ENCODE peak calls at places on chromosomes 5 and 9, in eight cellular contexts. One of them, this sample, is unnamed.

GRCh38 chr5:6556802-6557102 is 76.1 kb downstream of the NSUN2 start:
- DNase-seq in activated CD8-positive, alpha-beta memory T cell treated with anti-CD3 and anti-CD28 coated beads, Interleukin-2, amount 50 U/mL, for 48 hours: peak
- DNase-seq in neuronal stem cell: no peak
- DNase-seq in RPMI8226: no peak
- DNase-seq in suprapubic skin: no peak
- DNase-seq in T-cell: no peak
- DNase-seq in HCT116: no peak
- DNase-seq in iris pigment epithelial cell: no peak
- DNase-seq in this sample: no peak

GRCh38 chr5:115465416-115465815 is 79.2 kb downstream of the FEM1C start:
- DNase-seq in suprapubic skin: no peak
- DNase-seq in T-cell: no peak
- DNase-seq in iris pigment epithelial cell: no peak
- DNase-seq in activated CD8-positive, alpha-beta memory T cell treated with anti-CD3 and anti-CD28 coated beads, Interleukin-2, amount 50 U/mL, for 48 hours: no peak
- DNase-seq in neuronal stem cell: no peak
- DNase-seq in RPMI8226: no peak
- DNase-seq in HCT116: no peak
- DNase-seq in this sample: no peak

GRCh38 chr9:81472701-81473100 is 216.6 kb downstream of the TLE1 start:
- DNase-seq in neuronal stem cell: no peak
- DNase-seq in suprapubic skin: no peak
- DNase-seq in HCT116: no peak
- DNase-seq in T-cell: no peak
- DNase-seq in RPMI8226: no peak
- DNase-seq in iris pigment epithelial cell: no peak
- DNase-seq in activated CD8-positive, alpha-beta memory T cell treated with anti-CD3 and anti-CD28 coated beads, Interleukin-2, amount 50 U/mL, for 48 hours: no peak
- DNase-seq in this sample: no peak

GRCh38 chr9:6910032-6910431 is 152.3 kb downstream of the KDM4C start:
- DNase-seq in RPMI8226: no peak
- DNase-seq in neuronal stem cell: no peak
- DNase-seq in iris pigment epithelial cell: peak
- DNase-seq in T-cell: no peak
- DNase-seq in activated CD8-positive, alpha-beta memory T cell treated with anti-CD3 and anti-CD28 coated beads, Interleukin-2, amount 50 U/mL, for 48 hours: no peak
- DNase-seq in suprapubic skin: no peak
- DNase-seq in HCT116: no peak
- DNase-seq in this sample: peak

GRCh38 chr9:35669331-35670145 is 4.2 kb upstream of the CA9 start:
- DNase-seq in iris pigment epithelial cell: peak
- DNase-seq in T-cell: no peak
- DNase-seq in neuronal stem cell: no peak
- DNase-seq in activated CD8-positive, alpha-beta memory T cell treated with anti-CD3 and anti-CD28 coated beads, Interleukin-2, amount 50 U/mL, for 48 hours: no peak
- DNase-seq in suprapubic skin: no peak
- DNase-seq in RPMI8226: no peak
- DNase-seq in HCT116: no peak
- DNase-seq in this sample: no peak

GRCh38 chr5:51156222-51156621 is 227.0 kb upstream of the ISL1 start:
- DNase-seq in RPMI8226: no peak
- DNase-seq in neuronal stem cell: no peak
- DNase-seq in HCT116: no peak
- DNase-seq in suprapubic skin: no peak
- DNase-seq in activated CD8-positive, alpha-beta memory T cell treated with anti-CD3 and anti-CD28 coated beads, Interleukin-2, amount 50 U/mL, for 48 hours: no peak
- DNase-seq in iris pigment epithelial cell: no peak
- DNase-seq in T-cell: no peak
- DNase-seq in this sample: no peak

GRCh38 chr9:90767523-90768100 is 34.0 kb upstream of the SYK start:
- DNase-seq in activated CD8-positive, alpha-beta memory T cell treated with anti-CD3 and anti-CD28 coated beads, Interleukin-2, amount 50 U/mL, for 48 hours: no peak
- DNase-seq in suprapubic skin: no peak
- DNase-seq in neuronal stem cell: no peak
- DNase-seq in T-cell: no peak
- DNase-seq in RPMI8226: no peak
- DNase-seq in iris pigment epithelial cell: no peak
- DNase-seq in HCT116: no peak
- DNase-seq in this sample: peak

GRCh38 chr5:81787843-81788242 is 36.9 kb upstream of the SSBP2 start:
- DNase-seq in T-cell: no peak
- DNase-seq in iris pigment epithelial cell: peak
- DNase-seq in suprapubic skin: no peak
- DNase-seq in HCT116: no peak
- DNase-seq in activated CD8-positive, alpha-beta memory T cell treated with anti-CD3 and anti-CD28 coated beads, Interleukin-2, amount 50 U/mL, for 48 hours: no peak
- DNase-seq in RPMI8226: peak
- DNase-seq in neuronal stem cell: peak
- DNase-seq in this sample: peak

GRCh38 chr5:14591548-14591947 is 10.0 kb downstream of the OTULINL start:
- DNase-seq in activated CD8-positive, alpha-beta memory T cell treated with anti-CD3 and anti-CD28 coated beads, Interleukin-2, amount 50 U/mL, for 48 hours: no peak
- DNase-seq in HCT116: no peak
- DNase-seq in iris pigment epithelial cell: no peak
- DNase-seq in suprapubic skin: no peak
- DNase-seq in neuronal stem cell: no peak
- DNase-seq in RPMI8226: no peak
- DNase-seq in T-cell: no peak
- DNase-seq in this sample: no peak

GRCh38 chr5:142150431-142150830 is 41.9 kb downstream of the NDFIP1 start:
- DNase-seq in suprapubic skin: no peak
- DNase-seq in RPMI8226: no peak
- DNase-seq in neuronal stem cell: no peak
- DNase-seq in iris pigment epithelial cell: no peak
- DNase-seq in T-cell: no peak
- DNase-seq in HCT116: no peak
- DNase-seq in activated CD8-positive, alpha-beta memory T cell treated with anti-CD3 and anti-CD28 coated beads, Interleukin-2, amount 50 U/mL, for 48 hours: no peak
- DNase-seq in this sample: no peak

GRCh38 chr9:2215941-2216441 is 200.8 kb downstream of the SMARCA2 start:
- DNase-seq in neuronal stem cell: no peak
- DNase-seq in RPMI8226: no peak
- DNase-seq in T-cell: no peak
- DNase-seq in iris pigment epithelial cell: no peak
- DNase-seq in suprapubic skin: no peak
- DNase-seq in activated CD8-positive, alpha-beta memory T cell treated with anti-CD3 and anti-CD28 coated beads, Interleukin-2, amount 50 U/mL, for 48 hours: no peak
- DNase-seq in HCT116: no peak
- DNase-seq in this sample: no peak

GRCh38 chr9:123399803-123400378 is 43.9 kb downstream of the CRB2 start:
- DNase-seq in activated CD8-positive, alpha-beta memory T cell treated with anti-CD3 and anti-CD28 coated beads, Interleukin-2, amount 50 U/mL, for 48 hours: peak
- DNase-seq in T-cell: no peak
- DNase-seq in RPMI8226: peak
- DNase-seq in iris pigment epithelial cell: no peak
- DNase-seq in neuronal stem cell: no peak
- DNase-seq in suprapubic skin: no peak
- DNase-seq in HCT116: no peak
- DNase-seq in this sample: peak

GRCh38 chr9:87592554-87593394 is 95.1 kb downstream of the DAPK1 start:
- DNase-seq in iris pigment epithelial cell: peak
- DNase-seq in neuronal stem cell: no peak
- DNase-seq in RPMI8226: no peak
- DNase-seq in HCT116: no peak
- DNase-seq in suprapubic skin: no peak
- DNase-seq in T-cell: no peak
- DNase-seq in activated CD8-positive, alpha-beta memory T cell treated with anti-CD3 and anti-CD28 coated beads, Interleukin-2, amount 50 U/mL, for 48 hours: no peak
- DNase-seq in this sample: no peak

GRCh38 chr9:114177423-114178064 is 22.2 kb downstream of the COL27A1 start:
- DNase-seq in suprapubic skin: no peak
- DNase-seq in RPMI8226: no peak
- DNase-seq in neuronal stem cell: no peak
- DNase-seq in iris pigment epithelial cell: peak
- DNase-seq in HCT116: no peak
- DNase-seq in activated CD8-positive, alpha-beta memory T cell treated with anti-CD3 and anti-CD28 coated beads, Interleukin-2, amount 50 U/mL, for 48 hours: no peak
- DNase-seq in T-cell: no peak
- DNase-seq in this sample: no peak

GRCh38 chr9:86354882-86355399 is 731 bp upstream of the TUT7 start:
- DNase-seq in neuronal stem cell: no peak
- DNase-seq in iris pigment epithelial cell: peak
- DNase-seq in T-cell: no peak
- DNase-seq in HCT116: no peak
- DNase-seq in RPMI8226: no peak
- DNase-seq in activated CD8-positive, alpha-beta memory T cell treated with anti-CD3 and anti-CD28 coated beads, Interleukin-2, amount 50 U/mL, for 48 hours: no peak
- DNase-seq in suprapubic skin: no peak
- DNase-seq in this sample: peak

GRCh38 chr9:133600747-133601146 is 8.4 kb downstream of the FAM163B start:
- DNase-seq in HCT116: no peak
- DNase-seq in suprapubic skin: no peak
- DNase-seq in iris pigment epithelial cell: no peak
- DNase-seq in activated CD8-positive, alpha-beta memory T cell treated with anti-CD3 and anti-CD28 coated beads, Interleukin-2, amount 50 U/mL, for 48 hours: no peak
- DNase-seq in neuronal stem cell: no peak
- DNase-seq in RPMI8226: no peak
- DNase-seq in T-cell: no peak
- DNase-seq in this sample: no peak

GRCh38 chr9:91589101-91589553 is 165.5 kb upstream of the NFIL3 start:
- DNase-seq in RPMI8226: peak
- DNase-seq in HCT116: no peak
- DNase-seq in activated CD8-positive, alpha-beta memory T cell treated with anti-CD3 and anti-CD28 coated beads, Interleukin-2, amount 50 U/mL, for 48 hours: no peak
- DNase-seq in suprapubic skin: no peak
- DNase-seq in neuronal stem cell: no peak
- DNase-seq in T-cell: no peak
- DNase-seq in iris pigment epithelial cell: peak
- DNase-seq in this sample: no peak

GRCh38 chr9:127122176-127123151 is at the start of gene ANGPTL2:
- DNase-seq in RPMI8226: peak
- DNase-seq in iris pigment epithelial cell: peak
- DNase-seq in HCT116: no peak
- DNase-seq in T-cell: no peak
- DNase-seq in activated CD8-positive, alpha-beta memory T cell treated with anti-CD3 and anti-CD28 coated beads, Interleukin-2, amount 50 U/mL, for 48 hours: no peak
- DNase-seq in suprapubic skin: peak
- DNase-seq in neuronal stem cell: peak
- DNase-seq in this sample: no peak

GRCh38 chr5:31470608-31471007 is 61.3 kb downstream of the DROSHA start:
- DNase-seq in RPMI8226: no peak
- DNase-seq in neuronal stem cell: no peak
- DNase-seq in T-cell: no peak
- DNase-seq in iris pigment epithelial cell: peak
- DNase-seq in HCT116: no peak
- DNase-seq in activated CD8-positive, alpha-beta memory T cell treated with anti-CD3 and anti-CD28 coated beads, Interleukin-2, amount 50 U/mL, for 48 hours: no peak
- DNase-seq in suprapubic skin: no peak
- DNase-seq in this sample: no peak

GRCh38 chr5:9069650-9070049 is 476.2 kb downstream of the SEMA5A start:
- DNase-seq in HCT116: no peak
- DNase-seq in suprapubic skin: no peak
- DNase-seq in iris pigment epithelial cell: peak
- DNase-seq in neuronal stem cell: no peak
- DNase-seq in RPMI8226: no peak
- DNase-seq in activated CD8-positive, alpha-beta memory T cell treated with anti-CD3 and anti-CD28 coated beads, Interleukin-2, amount 50 U/mL, for 48 hours: no peak
- DNase-seq in T-cell: no peak
- DNase-seq in this sample: no peak

This sample was measured in OCI-LY7.